ENCODE peak calls at places on chromosome 22, in ten cellular contexts. One of them, this sample, is unnamed.

GRCh38 chr22:36493690-36494110 is 12.3 kb upstream of the TXN2 start:
- DNase-seq in HCT116: no peak
- DNase-seq in GM23338: no peak
- DNase-seq in suprapubic skin: no peak
- DNase-seq in HepG2: no peak
- DNase-seq in stomach: no peak
- DNase-seq in spleen: peak; percentile 84
- DNase-seq in breast epithelium: no peak
- DNase-seq in SK-N-SH: no peak
- DNase-seq in transverse colon: peak; percentile 61
- DNase-seq in this sample: no peak

GRCh38 chr22:24730864-24731263 is 43.7 kb downstream of the PIWIL3 start:
- DNase-seq in GM23338: peak; percentile 67
- DNase-seq in HCT116: no peak
- DNase-seq in spleen: no peak
- DNase-seq in transverse colon: no peak
- DNase-seq in breast epithelium: no peak
- DNase-seq in SK-N-SH: no peak
- DNase-seq in HepG2: peak; percentile 49
- DNase-seq in stomach: no peak
- DNase-seq in suprapubic skin: no peak
- DNase-seq in this sample: no peak

GRCh38 chr22:28647216-28647615 is 32.4 kb downstream of the TTC28 start:
- DNase-seq in GM23338: no peak
- DNase-seq in breast epithelium: no peak
- DNase-seq in stomach: no peak
- DNase-seq in HepG2: no peak
- DNase-seq in spleen: no peak
- DNase-seq in suprapubic skin: no peak
- DNase-seq in SK-N-SH: no peak
- DNase-seq in transverse colon: no peak
- DNase-seq in HCT116: no peak
- DNase-seq in this sample: no peak

GRCh38 chr22:19568337-19569311 is 44.4 kb upstream of the CLDN5 start:
- DNase-seq in HepG2: no peak
- DNase-seq in transverse colon: no peak
- DNase-seq in SK-N-SH: no peak
- DNase-seq in HCT116: no peak
- DNase-seq in spleen: no peak
- DNase-seq in stomach: no peak
- DNase-seq in suprapubic skin: no peak
- DNase-seq in breast epithelium: no peak
- DNase-seq in GM23338: no peak
- DNase-seq in this sample: no peak

GRCh38 chr22:35470903-35471321 is 69.7 kb upstream of the RASD2 start:
- DNase-seq in stomach: no peak
- DNase-seq in spleen: no peak
- DNase-seq in GM23338: peak; percentile 36
- DNase-seq in HepG2: peak; percentile 83
- DNase-seq in transverse colon: no peak
- DNase-seq in breast epithelium: no peak
- DNase-seq in suprapubic skin: no peak
- DNase-seq in SK-N-SH: no peak
- DNase-seq in HCT116: peak; percentile 28
- DNase-seq in this sample: no peak

GRCh38 chr22:36334838-36335603 is 52.7 kb downstream of the MYH9 start:
- DNase-seq in SK-N-SH: no peak
- DNase-seq in breast epithelium: peak; percentile 78
- DNase-seq in HCT116: no peak
- DNase-seq in GM23338: no peak
- DNase-seq in suprapubic skin: no peak
- DNase-seq in HepG2: no peak
- DNase-seq in spleen: peak; percentile 81
- DNase-seq in transverse colon: no peak
- DNase-seq in stomach: no peak
- DNase-seq in this sample: peak; percentile 89

GRCh38 chr22:38715176-38715764 is 9.5 kb downstream of the GTPBP1 start:
- DNase-seq in breast epithelium: no peak
- DNase-seq in transverse colon: no peak
- DNase-seq in spleen: peak; percentile 85
- DNase-seq in suprapubic skin: no peak
- DNase-seq in SK-N-SH: no peak
- DNase-seq in GM23338: no peak
- DNase-seq in HCT116: no peak
- DNase-seq in HepG2: no peak
- DNase-seq in stomach: no peak
- DNase-seq in this sample: no peak

GRCh38 chr22:37126383-37126782 is 16.9 kb upstream of the TMPRSS6 start:
- DNase-seq in SK-N-SH: no peak
- DNase-seq in spleen: no peak
- DNase-seq in HepG2: peak; percentile 20
- DNase-seq in breast epithelium: no peak
- DNase-seq in transverse colon: no peak
- DNase-seq in HCT116: peak; percentile 27
- DNase-seq in stomach: no peak
- DNase-seq in GM23338: peak; percentile 55
- DNase-seq in suprapubic skin: no peak
- DNase-seq in this sample: no peak

GRCh38 chr22:41094036-41094435 is 1.6 kb downstream of the EP300 start:
- DNase-seq in HepG2: peak; percentile 31
- DNase-seq in GM23338: peak; percentile 46
- DNase-seq in HCT116: no peak
- DNase-seq in SK-N-SH: peak; percentile 10
- DNase-seq in breast epithelium: no peak
- DNase-seq in suprapubic skin: no peak
- DNase-seq in spleen: no peak
- DNase-seq in stomach: no peak
- DNase-seq in transverse colon: peak; percentile 39
- DNase-seq in this sample: no peak
- TF ChIP-seq POLR2AphosphoS5 in HepG2: no peak
- TF ChIP-seq POLR2AphosphoS5 in GM23338: no peak
- TF ChIP-seq POLR2AphosphoS5 in HCT116: no peak
- TF ChIP-seq POLR2AphosphoS5 in SK-N-SH: no peak
- TF ChIP-seq POLR2AphosphoS5 in breast epithelium: no peak
- TF ChIP-seq POLR2AphosphoS5 in suprapubic skin: no peak
- TF ChIP-seq POLR2AphosphoS5 in spleen: no peak
- TF ChIP-seq POLR2AphosphoS5 in stomach: no peak
- TF ChIP-seq POLR2AphosphoS5 in transverse colon: no peak
- TF ChIP-seq POLR2AphosphoS5 in this sample: no peak

GRCh38 chr22:45332001-45332400 is 22.3 kb downstream of the FAM118A start:
- DNase-seq in stomach: no peak
- DNase-seq in suprapubic skin: no peak
- DNase-seq in HCT116: no peak
- DNase-seq in SK-N-SH: no peak
- DNase-seq in GM23338: no peak
- DNase-seq in HepG2: no peak
- DNase-seq in spleen: no peak
- DNase-seq in breast epithelium: no peak
- DNase-seq in transverse colon: no peak
- DNase-seq in this sample: no peak

GRCh38 chr22:45331486-45331885 is 21.8 kb downstream of the FAM118A start:
- DNase-seq in GM23338: no peak
- DNase-seq in spleen: no peak
- DNase-seq in stomach: no peak
- DNase-seq in breast epithelium: no peak
- DNase-seq in HepG2: no peak
- DNase-seq in suprapubic skin: no peak
- DNase-seq in transverse colon: no peak
- DNase-seq in SK-N-SH: no peak
- DNase-seq in HCT116: no peak
- DNase-seq in this sample: no peak

GRCh38 chr22:45328822-45329535 is 19.2 kb downstream of the FAM118A start:
- DNase-seq in HepG2: no peak
- DNase-seq in SK-N-SH: peak; percentile 77
- DNase-seq in spleen: no peak
- DNase-seq in GM23338: no peak
- DNase-seq in breast epithelium: no peak
- DNase-seq in transverse colon: no peak
- DNase-seq in suprapubic skin: no peak
- DNase-seq in stomach: no peak
- DNase-seq in HCT116: no peak
- DNase-seq in this sample: no peak

GRCh38 chr22:45329536-45329936 is 19.8 kb downstream of the FAM118A start:
- DNase-seq in stomach: no peak
- DNase-seq in HepG2: no peak
- DNase-seq in spleen: no peak
- DNase-seq in SK-N-SH: peak; percentile 94
- DNase-seq in HCT116: no peak
- DNase-seq in suprapubic skin: no peak
- DNase-seq in transverse colon: no peak
- DNase-seq in GM23338: no peak
- DNase-seq in breast epithelium: no peak
- DNase-seq in this sample: peak; percentile 92

GRCh38 chr22:45330548-45330947 is 20.8 kb downstream of the FAM118A start:
- DNase-seq in SK-N-SH: no peak
- DNase-seq in breast epithelium: no peak
- DNase-seq in suprapubic skin: no peak
- DNase-seq in transverse colon: no peak
- DNase-seq in spleen: no peak
- DNase-seq in GM23338: no peak
- DNase-seq in HCT116: no peak
- DNase-seq in HepG2: no peak
- DNase-seq in stomach: no peak
- DNase-seq in this sample: no peak
- H3K36me3 ChIP-seq in SK-N-SH: no peaks in the 10 kb centered on the region
- H3K36me3 ChIP-seq in breast epithelium: no peaks in the 10 kb centered on the region
- H3K36me3 ChIP-seq in suprapubic skin: peaks cover 51% of the 10 kb centered on the region
- H3K36me3 ChIP-seq in transverse colon: no peaks in the 10 kb centered on the region
- H3K36me3 ChIP-seq in spleen: no peaks in the 10 kb centered on the region
- H3K36me3 ChIP-seq in GM23338: peaks cover 9% of the 10 kb centered on the region
- H3K36me3 ChIP-seq in HCT116: peaks cover 29% of the 10 kb centered on the region
- H3K36me3 ChIP-seq in HepG2: peaks cover 31% of the 10 kb centered on the region
- H3K36me3 ChIP-seq in stomach: peaks cover 85% of the 10 kb centered on the region
- H3K36me3 ChIP-seq in this sample: no peaks in the 10 kb centered on the region

GRCh38 chr22:31083923-31084810 is 3.0 kb downstream of the SMTN start:
- DNase-seq in SK-N-SH: peak; percentile 60
- DNase-seq in stomach: no peak
- DNase-seq in breast epithelium: no peak
- DNase-seq in transverse colon: peak; percentile 28
- DNase-seq in GM23338: no peak
- DNase-seq in suprapubic skin: no peak
- DNase-seq in spleen: peak; percentile 80
- DNase-seq in HCT116: no peak
- DNase-seq in HepG2: no peak
- DNase-seq in this sample: no peak

GRCh38 chr22:31080848-31081649 is at the start of gene SMTN:
- DNase-seq in suprapubic skin: peak; percentile 96
- DNase-seq in spleen: peak; percentile 97
- DNase-seq in transverse colon: peak; percentile 97
- DNase-seq in stomach: peak; percentile 96
- DNase-seq in GM23338: peak; percentile 97
- DNase-seq in breast epithelium: peak; percentile 93
- DNase-seq in HCT116: peak; percentile 83
- DNase-seq in HepG2: peak; percentile 86
- DNase-seq in SK-N-SH: peak; percentile 97
- DNase-seq in this sample: peak; percentile 97

GRCh38 chr22:31081963-31082605 is 966 bp downstream of the SMTN start:
- DNase-seq in HepG2: no peak
- DNase-seq in spleen: no peak
- DNase-seq in SK-N-SH: peak; percentile 14
- DNase-seq in transverse colon: peak; percentile 13
- DNase-seq in stomach: no peak
- DNase-seq in HCT116: no peak
- DNase-seq in GM23338: no peak
- DNase-seq in breast epithelium: no peak
- DNase-seq in suprapubic skin: no peak
- DNase-seq in this sample: no peak

GRCh38 chr22:31083377-31083768 is 2.3 kb downstream of the SMTN start:
- DNase-seq in SK-N-SH: peak; percentile 7
- DNase-seq in stomach: peak; percentile 92
- DNase-seq in suprapubic skin: no peak
- DNase-seq in spleen: no peak
- DNase-seq in breast epithelium: no peak
- DNase-seq in HCT116: no peak
- DNase-seq in GM23338: no peak
- DNase-seq in HepG2: no peak
- DNase-seq in transverse colon: peak; percentile 71
- DNase-seq in this sample: no peak

DNA sequence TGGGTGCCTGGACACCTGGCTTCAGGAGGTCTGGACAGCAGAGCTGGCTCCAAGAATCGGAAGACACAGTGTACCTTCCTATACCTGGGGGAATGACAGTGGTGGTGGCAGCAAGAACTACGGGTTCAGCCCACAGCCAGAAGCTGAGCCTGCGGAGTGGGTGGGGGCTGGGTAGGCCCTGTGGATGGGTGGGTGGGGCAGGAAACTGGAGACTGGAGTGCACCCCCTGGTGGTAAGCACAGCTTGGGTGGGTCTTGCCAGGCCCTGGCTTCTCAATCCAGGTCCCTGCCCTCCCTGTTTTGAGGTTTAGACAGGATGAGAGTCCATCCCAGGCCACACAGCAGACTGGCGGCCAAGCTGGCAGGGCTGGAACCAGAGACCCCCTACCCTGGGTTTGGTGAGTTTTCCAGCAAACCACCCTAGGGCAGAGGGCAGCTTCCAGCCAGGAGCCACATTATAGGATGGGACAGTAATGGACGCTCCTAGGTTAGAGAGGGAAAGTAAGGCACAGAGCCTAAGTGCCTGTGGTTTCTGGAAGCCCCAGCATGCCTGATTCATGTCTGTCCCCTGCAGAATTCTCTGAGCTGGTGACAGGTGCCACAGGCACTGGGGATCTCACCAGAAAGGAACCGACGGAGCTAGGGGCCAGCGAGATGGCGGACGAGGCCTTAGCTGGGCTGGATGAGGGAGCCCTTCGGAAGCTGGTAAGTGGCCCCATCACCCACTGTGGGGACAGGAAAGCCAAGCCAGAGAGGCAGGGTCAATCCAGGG is 1.7 kb downstream of the SMTN start:
- DNase-seq in breast epithelium: peak; percentile 71
- DNase-seq in transverse colon: peak; percentile 89
- DNase-seq in SK-N-SH: peak; percentile 58
- DNase-seq in HCT116: peak; percentile 69
- DNase-seq in suprapubic skin: peak; percentile 84
- DNase-seq in HepG2: peak; percentile 60
- DNase-seq in stomach: peak; percentile 69
- DNase-seq in spleen: peak; percentile 82
- DNase-seq in GM23338: peak; percentile 79
- DNase-seq in this sample: peak; percentile 94
- H3K4me1 ChIP-seq in breast epithelium: peaks cover 29% of the 10 kb centered on the region
- H3K4me1 ChIP-seq in transverse colon: peaks cover 56% of the 10 kb centered on the region
- H3K4me1 ChIP-seq in SK-N-SH: peaks cover 21% of the 10 kb centered on the region
- H3K4me1 ChIP-seq in HCT116: peaks cover 75% of the 10 kb centered on the region
- H3K4me1 ChIP-seq in suprapubic skin: peaks cover 66% of the 10 kb centered on the region
- H3K4me1 ChIP-seq in HepG2: peaks cover 47% of the 10 kb centered on the region
- H3K4me1 ChIP-seq in stomach: peaks cover 84% of the 10 kb centered on the region
- H3K4me1 ChIP-seq in spleen: peaks cover 79% of the 10 kb centered on the region
- H3K4me1 ChIP-seq in GM23338: peaks cover 21% of the 10 kb centered on the region
- H3K4me1 ChIP-seq in this sample: peaks cover 63% of the 10 kb centered on the region

GRCh38 chr22:26461188-26461810 is 22.3 kb downstream of the HPS4 start:
- DNase-seq in stomach: peak; percentile 71
- DNase-seq in transverse colon: peak; percentile 64
- DNase-seq in HepG2: peak; percentile 24
- DNase-seq in HCT116: peak; percentile 18
- DNase-seq in suprapubic skin: no peak
- DNase-seq in spleen: no peak
- DNase-seq in breast epithelium: no peak
- DNase-seq in SK-N-SH: peak; percentile 84
- DNase-seq in GM23338: peak; percentile 94
- DNase-seq in this sample: no peak

GRCh38 chr22:26462971-26463661 is 20.5 kb downstream of the HPS4 start:
- DNase-seq in SK-N-SH: no peak
- DNase-seq in HepG2: no peak
- DNase-seq in suprapubic skin: no peak
- DNase-seq in breast epithelium: no peak
- DNase-seq in spleen: no peak
- DNase-seq in GM23338: no peak
- DNase-seq in HCT116: no peak
- DNase-seq in transverse colon: no peak
- DNase-seq in stomach: no peak
- DNase-seq in this sample: no peak

GRCh38 chr22:26462051-26462450 is 21.5 kb downstream of the HPS4 start:
- DNase-seq in spleen: no peak
- DNase-seq in breast epithelium: no peak
- DNase-seq in stomach: no peak
- DNase-seq in suprapubic skin: no peak
- DNase-seq in transverse colon: no peak
- DNase-seq in SK-N-SH: no peak
- DNase-seq in HepG2: no peak
- DNase-seq in GM23338: no peak
- DNase-seq in HCT116: no peak
- DNase-seq in this sample: no peak

GRCh38 chr22:26457661-26458272 is 25.8 kb downstream of the HPS4 start:
- DNase-seq in stomach: no peak
- DNase-seq in SK-N-SH: no peak
- DNase-seq in suprapubic skin: no peak
- DNase-seq in breast epithelium: no peak
- DNase-seq in transverse colon: no peak
- DNase-seq in GM23338: no peak
- DNase-seq in spleen: no peak
- DNase-seq in HCT116: no peak
- DNase-seq in HepG2: no peak
- DNase-seq in this sample: no peak

DNA sequence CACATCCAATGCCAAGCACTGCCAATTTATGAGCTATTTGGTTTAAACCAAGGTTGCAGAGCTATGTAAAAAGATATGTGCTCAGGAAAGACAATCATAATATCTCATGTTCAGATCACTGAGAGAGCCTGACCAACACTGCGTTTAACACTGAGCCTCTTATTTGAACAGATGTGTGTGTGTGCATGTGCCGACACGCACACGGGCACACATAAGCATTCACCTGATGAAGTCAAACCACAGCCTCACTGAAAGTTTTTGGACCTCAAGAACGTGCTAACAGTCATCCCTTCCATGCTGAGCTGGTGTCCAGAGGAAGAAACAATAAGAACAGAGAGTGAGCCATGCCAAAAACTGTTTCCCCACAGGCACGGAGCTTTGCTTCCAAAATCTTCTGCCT is 23.4 kb downstream of the HPS4 start:
- DNase-seq in stomach: no peak
- DNase-seq in transverse colon: no peak
- DNase-seq in GM23338: no peak
- DNase-seq in suprapubic skin: no peak
- DNase-seq in SK-N-SH: no peak
- DNase-seq in breast epithelium: no peak
- DNase-seq in HCT116: no peak
- DNase-seq in spleen: no peak
- DNase-seq in HepG2: no peak
- DNase-seq in this sample: no peak
- TF ChIP-seq POLR2AphosphoS5 in stomach: no peak
- TF ChIP-seq POLR2AphosphoS5 in transverse colon: no peak
- TF ChIP-seq POLR2AphosphoS5 in GM23338: no peak
- TF ChIP-seq POLR2AphosphoS5 in suprapubic skin: no peak
- TF ChIP-seq POLR2AphosphoS5 in SK-N-SH: no peak
- TF ChIP-seq POLR2AphosphoS5 in breast epithelium: no peak
- TF ChIP-seq POLR2AphosphoS5 in HCT116: no peak
- TF ChIP-seq POLR2AphosphoS5 in spleen: no peak
- TF ChIP-seq POLR2AphosphoS5 in HepG2: no peak
- TF ChIP-seq POLR2AphosphoS5 in this sample: no peak